ENCODE peak calls at places on chromosome 19, in ten cellular contexts. W is pancreas; I is transverse colon; K is cardiac muscle cell; T is thoracic aorta; L is testis; A is left ventricle myocardium inferior; C is WTC11; P is fibroblast of lung; U is CD8-positive, alpha-beta T cell. F is an unnamed sample.

GRCh38 chr19:18685597-18686164 is 2.2 kb downstream of the CRTC1 start:
- DNase-seq in W (peak), I (no peak), K (peak), T (no peak), L (no peak), A (no peak), C (no peak), P (no peak), U (no peak), F (no peak)

GRCh38 chr19:3097442-3097871 is 3.3 kb downstream of the GNA11 start:
- DNase-seq in W (peak), I (peak), K (no peak), T (no peak), L (peak), A (no peak), C (no peak), P (no peak), U (no peak), F (no peak)

GRCh38 chr19:6660930-6661329 is 9.0 kb downstream of the TNFSF14 start:
- DNase-seq in W (no peak), I (no peak), K (no peak), T (no peak), L (peak), A (no peak), C (peak), P (no peak), U (no peak), F (no peak)

GRCh38 chr19:17121736-17122293 is 46.2 kb downstream of the MYO9B start:
- DNase-seq in W (no peak), I (no peak), K (peak), T (peak), L (no peak), A (no peak), C (no peak), P (peak), U (no peak), F (peak)

GRCh38 chr19:38199340-38199739 is 24.7 kb downstream of the DPF1 start:
- DNase-seq in W (no peak), I (no peak), K (no peak), T (no peak), L (no peak), A (no peak), C (no peak), P (no peak), U (no peak), F (no peak)

GRCh38 chr19:17486545-17486944 is 16.2 kb downstream of the SLC27A1 start:
- DNase-seq in W (peak), I (no peak), K (no peak), T (no peak), L (no peak), A (no peak), C (no peak), P (no peak), U (no peak), F (no peak)

GRCh38 chr19:32966750-32967149 is 5.0 kb downstream of the CEP89 start:
- DNase-seq in W (no peak), I (no peak), K (no peak), T (no peak), L (no peak), A (no peak), C (no peak), P (no peak), U (no peak), F (no peak)

GRCh38 chr19:32676186-32676894 is 692 bp downstream of the RGS9BP start:
- DNase-seq in W (peak), I (no peak), K (no peak), T (no peak), L (no peak), A (no peak), C (peak), P (no peak), U (no peak), F (no peak)

GRCh38 chr19:38095411-38096308 is 128.4 kb downstream of the DPF1 start:
- DNase-seq in W (peak), I (peak), K (peak), T (peak), L (peak), A (peak), C (peak), P (peak), U (no peak), F (peak)

GRCh38 chr19:40530091-40530901 is 46.4 kb upstream of the SHKBP1 start:
- DNase-seq in W (peak), I (no peak), K (no peak), T (no peak), L (peak), A (no peak), C (peak), P (no peak), U (no peak), F (no peak)
- TF ChIP-seq CTCF in W (no peak), I (no peak), K (peak), T (no peak), L (no peak), A (no peak), C (no peak), P (no peak), U (no peak), F (peak)

GRCh38 chr19:9871626-9872338 is 36.7 kb downstream of the PIN1 start:
- DNase-seq in W (no peak), I (no peak), K (no peak), T (no peak), L (no peak), A (no peak), C (no peak), P (no peak), U (no peak), F (no peak)
- TF ChIP-seq CTCF in W (no peak), I (no peak), K (no peak), T (no peak), L (no peak), A (no peak), C (no peak), P (no peak), U (no peak), F (no peak)

GRCh38 chr19:246551-246950 is 44.7 kb downstream of the PLPP2 start:
- DNase-seq in W (peak), I (peak), K (no peak), T (no peak), L (peak), A (no peak), C (peak), P (no peak), U (no peak), F (no peak)
- TF ChIP-seq CTCF in W (no peak), I (no peak), K (no peak), T (no peak), L (no peak), A (no peak), C (no peak), P (no peak), U (no peak), F (no peak)

GRCh38 chr19:10766681-10767201 is 48.9 kb downstream of the DNM2 start:
- DNase-seq in W (no peak), I (no peak), K (peak), T (no peak), L (peak), A (peak), C (no peak), P (peak), U (no peak), F (no peak)

GRCh38 chr19:10768369-10768768 is 50.5 kb downstream of the DNM2 start:
- DNase-seq in W (no peak), I (no peak), K (no peak), T (no peak), L (no peak), A (no peak), C (no peak), P (no peak), U (no peak), F (no peak)

GRCh38 chr19:10767726-10768125 is 49.8 kb downstream of the DNM2 start:
- DNase-seq in W (no peak), I (no peak), K (no peak), T (no peak), L (no peak), A (no peak), C (no peak), P (no peak), U (no peak), F (no peak)

GRCh38 chr19:10768936-10769335 is 51.1 kb downstream of the DNM2 start:
- DNase-seq in W (no peak), I (no peak), K (no peak), T (no peak), L (no peak), A (no peak), C (no peak), P (no peak), U (no peak), F (no peak)

GRCh38 chr19:10769533-10770491 is 51.9 kb downstream of the DNM2 start:
- DNase-seq in W (no peak), I (peak), K (peak), T (no peak), L (peak), A (peak), C (no peak), P (no peak), U (no peak), F (no peak)
- TF ChIP-seq CTCF in W (no peak), I (peak), K (peak), T (peak), L (peak), A (peak), C (no peak), P (peak), U (peak), F (peak)

DNA sequence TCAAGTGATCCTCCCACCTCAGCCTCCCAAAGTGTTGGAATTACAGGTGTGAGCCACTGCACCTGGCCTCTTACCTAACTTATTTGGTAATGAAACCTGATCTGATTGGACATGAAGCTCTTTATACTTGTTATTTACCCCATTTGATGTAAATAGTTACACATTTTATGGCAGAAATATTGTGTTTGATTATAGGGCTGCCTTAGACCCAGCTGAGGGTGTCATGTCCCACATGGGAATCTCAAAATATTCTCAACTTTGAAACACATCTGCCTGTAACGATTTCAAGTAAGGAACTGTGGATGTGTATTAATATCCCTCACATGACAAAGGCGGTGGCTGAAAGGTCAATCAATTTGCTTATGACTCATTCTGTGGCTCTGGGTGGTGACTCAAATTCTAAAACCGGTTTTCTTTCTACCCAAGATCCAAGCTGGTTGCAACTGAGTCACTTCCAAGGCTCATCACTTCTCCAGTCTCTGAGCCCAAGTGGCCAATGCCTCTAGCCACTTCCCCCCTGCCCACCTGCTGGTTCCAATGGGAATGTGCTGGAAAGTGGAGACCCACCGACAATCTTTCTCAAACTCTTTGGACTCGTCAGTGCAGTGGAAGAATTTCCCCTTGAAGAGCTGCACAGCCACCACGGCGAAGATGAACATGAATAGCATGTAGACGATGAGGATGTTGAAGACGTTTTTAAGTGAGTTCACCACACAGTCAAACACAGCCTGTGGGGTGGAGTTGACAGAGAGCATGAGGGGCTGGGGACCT is 110.9 kb downstream of the IER2 start:
- DNase-seq in W (no peak), I (no peak), K (peak), T (no peak), L (no peak), A (no peak), C (no peak), P (peak), U (no peak), F (peak)
- TF ChIP-seq CTCF in W (no peak), I (no peak), K (no peak), T (no peak), L (no peak), A (no peak), C (no peak), P (no peak), U (no peak), F (peak)